ENCODE peak calls at places on chromosomes 5 and 9, in four cellular contexts. B, N, Y and H are unnamed samples.

GRCh38 chr5:64746446-64746845 is 22.0 kb downstream of the SREK1IP1 start:
- DNase-seq in B (no peak), N (no peak), Y (no peak), H (no peak)

GRCh38 chr5:147461915-147462314 is 48.0 kb downstream of the DPYSL3 start:
- DNase-seq in B (no peak), N (no peak), Y (no peak), H (no peak)

GRCh38 chr5:156929366-156929948 is 33.6 kb downstream of the TIMD4 start:
- DNase-seq in B (no peak), N (no peak), Y (no peak), H (no peak)

GRCh38 chr9:12964271-12964670 is 189.5 kb downstream of the LURAP1L start:
- DNase-seq in B (no peak), N (no peak), Y (no peak), H (no peak)

GRCh38 chr5:80246995-80247729 is 8.7 kb downstream of the SERINC5 start:
- DNase-seq in B (peak), N (peak), Y (peak), H (no peak)

GRCh38 chr9:105072476-105072875 is 144.5 kb upstream of the ABCA1 start:
- DNase-seq in B (no peak), N (no peak), Y (no peak), H (no peak)

GRCh38 chr5:180801596-180802324 is 846 bp downstream of the MGAT1 start:
- DNase-seq in B (no peak), N (no peak), Y (no peak), H (no peak)

GRCh38 chr9:116144038-116144437 is 9.6 kb upstream of the PAPPA start:
- DNase-seq in B (no peak), N (no peak), Y (no peak), H (no peak)

GRCh38 chr5:2591777-2592453 is 159.6 kb downstream of the IRX2 start:
- DNase-seq in B (no peak), N (no peak), Y (no peak), H (no peak)

GRCh38 chr5:180035532-180035931 is 36.0 kb downstream of the RNF130 start:
- DNase-seq in B (no peak), N (no peak), Y (no peak), H (no peak)

GRCh38 chr9:124878518-124878917 is 16.6 kb downstream of the ARPC5L start:
- DNase-seq in B (no peak), N (no peak), Y (no peak), H (no peak)

GRCh38 chr9:91536211-91536691 is 112.6 kb upstream of the NFIL3 start:
- DNase-seq in B (no peak), N (peak), Y (no peak), H (no peak)

GRCh38 chr9:87716141-87716540 is 9.8 kb upstream of the CTSL start:
- DNase-seq in B (no peak), N (no peak), Y (no peak), H (no peak)

GRCh38 chr5:8848997-8849585 is 696.8 kb downstream of the SEMA5A start:
- DNase-seq in B (no peak), N (no peak), Y (no peak), H (no peak)

GRCh38 chr5:124746252-124746915 is at the start of gene ZNF608:
- DNase-seq in B (no peak), N (peak), Y (no peak), H (no peak)

GRCh38 chr5:151772029-151772867 is 494 bp downstream of the G3BP1 start:
- DNase-seq in B (no peak), N (peak), Y (peak), H (no peak)

GRCh38 chr9:14311940-14312572 is 1.9 kb downstream of the NFIB start:
- DNase-seq in B (no peak), N (no peak), Y (no peak), H (no peak)

GRCh38 chr5:144385597-144385996 is 214.9 kb downstream of the KCTD16 start:
- DNase-seq in B (no peak), N (no peak), Y (no peak), H (no peak)

GRCh38 chr5:777756-778161 is 6.8 kb downstream of the ZDHHC11B start:
- DNase-seq in B (no peak), N (no peak), Y (peak), H (no peak)
- TF ChIP-seq HDAC6 in B (no peak), N (no peak), Y (no peak), H (no peak)

DNA sequence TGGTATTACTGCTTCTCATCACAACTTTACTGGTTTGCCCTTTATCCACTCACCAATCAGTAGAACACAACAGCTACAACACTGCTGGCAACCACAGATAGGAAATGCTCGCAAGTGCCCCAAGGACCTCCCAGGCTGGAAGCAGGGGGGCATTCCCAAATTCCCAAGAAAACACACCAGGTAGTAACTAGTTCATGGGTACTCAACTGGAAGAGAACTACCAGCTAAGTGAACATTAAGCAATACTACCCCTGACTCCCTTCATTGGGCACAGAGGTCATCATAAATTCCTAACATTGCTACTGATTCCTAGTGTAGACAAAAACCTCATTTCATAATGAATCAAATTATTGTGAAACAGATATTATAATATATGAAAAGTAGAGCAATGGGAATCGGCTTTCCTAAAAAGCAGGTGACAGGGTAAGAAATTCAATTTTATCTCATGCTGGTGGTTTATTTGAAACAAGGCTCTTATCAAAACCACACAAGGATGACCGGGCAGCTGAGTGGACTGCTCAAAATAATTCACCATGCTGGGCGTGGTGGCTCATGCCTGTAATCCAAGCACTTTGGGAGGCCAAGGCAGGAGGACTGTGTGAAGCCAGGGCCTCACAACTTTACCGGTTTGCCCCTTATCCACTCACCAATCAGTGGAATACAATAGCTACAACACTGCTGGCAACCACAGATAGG is 81.6 kb downstream of the TLE1 start:
- DNase-seq in B (no peak), N (no peak), Y (no peak), H (no peak)
- TF ChIP-seq CTCF in B (no peak), N (no peak), Y (no peak), H (no peak)

GRCh38 chr9:69174645-69175487 is 789 bp downstream of the TJP2 start:
- DNase-seq in B (peak), N (peak), Y (no peak), H (no peak)
- TF ChIP-seq HDAC6 in B (no peak), N (no peak), Y (no peak), H (no peak)

GRCh38 chr9:136297766-136298735 is 5.8 kb downstream of the CCDC187 start:
- DNase-seq in B (no peak), N (no peak), Y (no peak), H (no peak)

GRCh38 chr9:136297016-136297691 is 6.7 kb downstream of the CCDC187 start:
- DNase-seq in B (no peak), N (peak), Y (no peak), H (no peak)

GRCh38 chr9:136300016-136300415 is 3.9 kb downstream of the CCDC187 start:
- DNase-seq in B (no peak), N (no peak), Y (no peak), H (no peak)

GRCh38 chr9:136300866-136301265 is 3.0 kb downstream of the CCDC187 start:
- DNase-seq in B (no peak), N (no peak), Y (no peak), H (no peak)

GRCh38 chr9:136299116-136299515 is 4.8 kb downstream of the CCDC187 start:
- DNase-seq in B (no peak), N (no peak), Y (peak), H (no peak)
- TF ChIP-seq CTCF in B (no peak), N (no peak), Y (no peak), H (no peak)

DNA sequence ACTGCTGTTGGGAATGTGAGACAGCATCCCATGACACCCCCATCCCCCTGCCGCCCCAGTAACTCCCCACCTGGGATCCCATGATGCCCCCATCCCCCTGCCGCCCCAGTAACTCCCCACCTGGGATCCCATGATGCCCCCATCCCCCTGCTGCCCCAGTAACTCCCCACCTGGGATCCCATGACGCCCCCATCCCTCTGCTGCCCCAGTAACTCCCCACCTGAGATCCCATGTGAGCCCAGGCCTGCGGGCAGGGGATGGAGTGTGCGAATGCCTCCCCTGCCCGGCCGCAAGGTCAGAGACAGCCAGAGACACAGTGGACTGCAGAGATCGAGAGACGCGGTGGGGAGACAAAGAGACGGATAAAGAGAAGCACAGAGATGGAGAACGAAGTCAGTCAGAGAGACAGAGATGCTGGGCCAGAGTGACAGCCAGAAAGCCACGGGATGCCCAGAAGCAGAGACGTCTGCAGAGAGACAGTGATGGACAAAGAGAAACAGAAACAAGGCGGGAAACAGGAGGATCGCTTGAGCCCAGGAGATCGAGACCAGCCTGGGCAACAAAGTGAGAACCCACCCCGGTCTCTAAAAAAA is 1.0 kb downstream of the SH2D3C start:
- DNase-seq in B (no peak), N (no peak), Y (no peak), H (no peak)
- TF ChIP-seq HDAC6 in B (no peak), N (no peak), Y (no peak), H (no peak)

DNA sequence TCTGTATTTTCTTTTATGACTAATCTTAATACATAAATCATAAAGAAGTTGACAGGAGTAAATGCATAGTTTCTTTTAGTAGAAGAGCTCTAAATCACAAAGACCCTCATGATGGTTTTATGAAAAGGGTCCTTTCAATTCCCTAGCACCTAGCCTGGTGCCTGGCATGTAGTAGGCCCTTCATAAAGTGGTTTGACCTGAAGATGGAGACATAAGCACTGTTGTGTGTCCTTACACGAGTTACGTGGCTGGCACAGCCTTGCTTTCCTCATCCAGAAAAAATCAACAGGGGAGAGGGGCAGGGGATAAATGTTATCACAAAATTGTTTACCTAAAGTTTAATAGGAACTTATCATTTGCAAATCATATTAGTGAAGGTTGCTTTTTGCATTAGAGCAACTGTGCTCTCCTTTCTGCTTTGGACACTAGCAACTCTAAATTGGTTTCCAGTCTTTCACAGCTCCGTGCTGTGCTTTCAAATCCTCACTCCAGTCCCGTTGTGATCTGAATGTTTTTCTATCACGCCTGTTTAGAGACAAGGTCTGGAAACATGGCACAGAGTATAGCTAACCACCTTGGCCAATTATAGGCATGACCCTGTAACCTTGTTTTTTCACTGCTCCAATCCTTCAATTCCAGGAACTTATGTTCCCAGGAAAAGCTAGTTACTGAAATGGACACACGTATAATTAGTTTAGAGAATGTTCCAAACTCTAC is 55.7 kb downstream of the ARL15 start:
- DNase-seq in B (no peak), N (peak), Y (no peak), H (no peak)
- TF ChIP-seq CTCF in B (peak), N (peak), Y (peak), H (no peak)

GRCh38 chr5:170387775-170388174 is 1.4 kb downstream of the KCNMB1 start:
- DNase-seq in B (no peak), N (no peak), Y (no peak), H (no peak)

GRCh38 chr5:170389250-170389902 is at the start of gene KCNMB1:
- DNase-seq in B (no peak), N (no peak), Y (no peak), H (no peak)

GRCh38 chr5:170388818-170389217 is 349 bp downstream of the KCNMB1 start:
- DNase-seq in B (no peak), N (no peak), Y (no peak), H (no peak)

GRCh38 chr5:170388240-170388639 is 927 bp downstream of the KCNMB1 start:
- DNase-seq in B (no peak), N (no peak), Y (no peak), H (no peak)

DNA sequence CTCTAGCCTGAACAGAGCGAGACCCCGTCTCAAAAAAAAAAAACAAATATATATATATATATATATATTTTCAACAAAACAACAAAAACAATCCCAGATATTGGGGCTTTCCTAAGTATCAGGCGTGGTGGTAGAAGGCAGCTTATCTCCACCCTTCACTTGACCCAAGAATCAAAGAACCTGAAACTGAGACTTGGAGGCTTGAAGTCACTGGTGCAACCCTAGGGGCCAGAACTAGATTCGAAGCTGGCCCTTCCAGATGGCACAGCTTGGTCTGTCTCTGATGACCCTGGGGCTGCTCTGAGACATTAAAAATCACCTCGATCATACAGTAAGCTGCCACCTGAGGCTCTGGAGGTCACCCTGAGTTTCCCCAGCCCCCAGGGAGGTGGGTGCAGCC is 1.3 kb upstream of the KCNMB1 start:
- DNase-seq in B (no peak), N (no peak), Y (no peak), H (no peak)
- TF ChIP-seq HDAC6 in B (no peak), N (no peak), Y (no peak), H (no peak)

GRCh38 chr9:113998529-113999255 is 79.4 kb downstream of the AMBP start:
- DNase-seq in B (no peak), N (no peak), Y (no peak), H (peak)
- TF ChIP-seq CTCF in B (no peak), N (peak), Y (no peak), H (peak)